ENCODE peak calls at places on chromosomes 5 and 9, in five cellular contexts. K is cardiac fibroblast, O is pancreas, J is psoas muscle, Z is lower leg skin. V is an unnamed sample.

GRCh38 chr9:29349050-29349449 is 1775.8 kb upstream of the C9orf72 start:
- DNase-seq in Z (no peak), K (peak), O (no peak), J (no peak), V (peak)

GRCh38 chr5:1494780-1495524 is 28.8 kb downstream of the LPCAT1 start:
- DNase-seq in K (no peak), J (peak), Z (peak), O (no peak), V (no peak)

GRCh38 chr5:60333103-60333502 is 366.9 kb downstream of the DEPDC1B start:
- DNase-seq in O (no peak), Z (no peak), J (no peak), K (no peak), V (no peak)

GRCh38 chr9:107342762-107343161 is 59.7 kb downstream of the RAD23B start:
- DNase-seq in J (no peak), Z (no peak), O (no peak), K (no peak), V (no peak)

GRCh38 chr5:57216714-57217113 is 42.9 kb downstream of the GPBP1 start:
- DNase-seq in Z (no peak), O (no peak), J (no peak), K (peak), V (peak)

GRCh38 chr9:136685792-136686533 is 1.3 kb downstream of the AGPAT2 start:
- DNase-seq in Z (no peak), O (peak), K (no peak), J (peak), V (no peak)

GRCh38 chr5:157463621-157464407 is 3.8 kb downstream of the NIPAL4 start:
- DNase-seq in J (no peak), K (peak), O (no peak), Z (peak), V (peak)

GRCh38 chr5:79692586-79692985 is 3.0 kb downstream of the CMYA5 start:
- DNase-seq in Z (no peak), K (no peak), J (no peak), O (no peak), V (no peak)

GRCh38 chr9:113649054-113649453 is 185.5 kb downstream of the RGS3 start:
- DNase-seq in J (peak), Z (no peak), O (peak), K (peak), V (no peak)

GRCh38 chr5:15807861-15808260 is 307.9 kb downstream of the FBXL7 start:
- DNase-seq in O (no peak), K (peak), Z (peak), J (no peak), V (peak)

GRCh38 chr9:124108216-124108615 is 96.6 kb downstream of the LHX2 start:
- DNase-seq in K (no peak), J (no peak), O (no peak), Z (no peak), V (no peak)

GRCh38 chr5:139394123-139394653 is 716 bp downstream of the PROB1 start:
- DNase-seq in K (peak), Z (no peak), J (peak), O (peak), V (no peak)

GRCh38 chr9:132726561-132727150 is 56.4 kb downstream of the GTF3C4 start:
- DNase-seq in J (no peak), K (no peak), Z (no peak), O (no peak), V (no peak)

GRCh38 chr5:9698125-9698848 is 68.1 kb upstream of the TAS2R1 start:
- DNase-seq in J (no peak), K (no peak), O (no peak), Z (no peak), V (no peak)

GRCh38 chr9:110257097-110257955 is 1.0 kb upstream of the TXN start:
- DNase-seq in K (no peak), Z (no peak), J (no peak), O (peak), V (peak)

GRCh38 chr5:73311291-73312110 is 137.1 kb downstream of the FOXD1 start:
- DNase-seq in Z (peak), O (no peak), J (peak), K (peak), V (peak)

GRCh38 chr5:174453690-174454089 is 270.7 kb upstream of the MSX2 start:
- DNase-seq in K (no peak), Z (no peak), O (no peak), J (no peak), V (no peak)

GRCh38 chr9:14433841-14434511 is 120.0 kb upstream of the NFIB start:
- DNase-seq in O (no peak), Z (no peak), K (peak), J (no peak), V (peak)

GRCh38 chr5:53027913-53028312 is 38.8 kb downstream of the ITGA2 start:
- DNase-seq in K (peak), Z (no peak), J (peak), O (no peak), V (peak)

GRCh38 chr5:87899109-87900100 is 369.2 kb downstream of the TMEM161B start:
- DNase-seq in J (peak), O (no peak), K (peak), Z (peak), V (peak)

GRCh38 chr5:179166886-179167841 is 107.0 kb downstream of the ZNF354C start:
- DNase-seq in Z (no peak), O (peak), J (peak), K (peak), V (no peak)

GRCh38 chr9:107627771-107628170 is 138.2 kb upstream of the KLF4 start:
- DNase-seq in O (no peak), Z (no peak), J (no peak), K (no peak), V (no peak)

GRCh38 chr5:181185560-181185959 is 19.4 kb downstream of the TRIM7 start:
- DNase-seq in K (no peak), O (no peak), J (peak), Z (no peak), V (no peak)

GRCh38 chr5:124628721-124629596 is 117.5 kb downstream of the ZNF608 start:
- DNase-seq in K (peak), O (peak), Z (peak), J (peak), V (peak)

GRCh38 chr5:24177821-24178220 is 467.0 kb downstream of the CDH10 start:
- DNase-seq in K (no peak), Z (no peak), J (peak), O (no peak), V (no peak)

GRCh38 chr5:170426786-170427185 is 37.6 kb upstream of the KCNMB1 start:
- DNase-seq in K (no peak), J (no peak), Z (no peak), O (no peak), V (no peak)

GRCh38 chr5:79800979-79801827 is 111.6 kb downstream of the CMYA5 start:
- DNase-seq in K (no peak), J (no peak), O (no peak), Z (no peak), V (no peak)

GRCh38 chr5:57735754-57736153 is 253.1 kb upstream of the ACTBL2 start:
- DNase-seq in Z (no peak), J (no peak), K (peak), O (no peak), V (peak)

GRCh38 chr5:154690488-154690887 is 64.7 kb upstream of the LARP1 start:
- DNase-seq in Z (no peak), O (no peak), K (no peak), J (no peak), V (no peak)

GRCh38 chr9:83523684-83524083 is 14.5 kb downstream of the FRMD3 start:
- DNase-seq in J (no peak), Z (no peak), O (no peak), K (no peak), V (no peak)

GRCh38 chr5:159704160-159704559 is 212.1 kb upstream of the ADRA1B start:
- DNase-seq in O (no peak), K (peak), J (no peak), Z (no peak), V (no peak)

GRCh38 chr9:101324245-101324804 is 60.5 kb downstream of the BAAT start:
- DNase-seq in O (no peak), Z (no peak), K (no peak), J (no peak), V (no peak)
- TF ChIP-seq CTCF in O (no peak), Z (no peak), K (no peak), J (no peak), V (no peak)

GRCh38 chr5:121870489-121870888 is 18.8 kb downstream of the FTMT start:
- DNase-seq in O (no peak), Z (no peak), J (no peak), K (peak), V (peak)
- TF ChIP-seq CTCF in O (no peak), Z (no peak), J (peak), K (no peak), V (peak)

GRCh38 chr9:4854191-4854590 is 61.4 kb downstream of the RCL1 start:
- DNase-seq in Z (no peak), J (no peak), O (no peak), K (no peak), V (no peak)

GRCh38 chr9:4844439-4844838 is 51.7 kb downstream of the RCL1 start:
- DNase-seq in Z (no peak), O (no peak), J (no peak), K (no peak), V (no peak)

GRCh38 chr9:4850611-4851010 is 57.9 kb downstream of the RCL1 start:
- DNase-seq in O (no peak), J (no peak), K (no peak), Z (peak), V (no peak)

GRCh38 chr9:4852419-4852818 is 59.7 kb downstream of the RCL1 start:
- DNase-seq in O (no peak), Z (no peak), J (no peak), K (no peak), V (no peak)

GRCh38 chr9:4849364-4849763 is 56.6 kb downstream of the RCL1 start:
- DNase-seq in O (no peak), J (no peak), Z (no peak), K (no peak), V (no peak)
- TF ChIP-seq CTCF in O (no peak), J (peak), Z (no peak), K (no peak), V (no peak)

DNA sequence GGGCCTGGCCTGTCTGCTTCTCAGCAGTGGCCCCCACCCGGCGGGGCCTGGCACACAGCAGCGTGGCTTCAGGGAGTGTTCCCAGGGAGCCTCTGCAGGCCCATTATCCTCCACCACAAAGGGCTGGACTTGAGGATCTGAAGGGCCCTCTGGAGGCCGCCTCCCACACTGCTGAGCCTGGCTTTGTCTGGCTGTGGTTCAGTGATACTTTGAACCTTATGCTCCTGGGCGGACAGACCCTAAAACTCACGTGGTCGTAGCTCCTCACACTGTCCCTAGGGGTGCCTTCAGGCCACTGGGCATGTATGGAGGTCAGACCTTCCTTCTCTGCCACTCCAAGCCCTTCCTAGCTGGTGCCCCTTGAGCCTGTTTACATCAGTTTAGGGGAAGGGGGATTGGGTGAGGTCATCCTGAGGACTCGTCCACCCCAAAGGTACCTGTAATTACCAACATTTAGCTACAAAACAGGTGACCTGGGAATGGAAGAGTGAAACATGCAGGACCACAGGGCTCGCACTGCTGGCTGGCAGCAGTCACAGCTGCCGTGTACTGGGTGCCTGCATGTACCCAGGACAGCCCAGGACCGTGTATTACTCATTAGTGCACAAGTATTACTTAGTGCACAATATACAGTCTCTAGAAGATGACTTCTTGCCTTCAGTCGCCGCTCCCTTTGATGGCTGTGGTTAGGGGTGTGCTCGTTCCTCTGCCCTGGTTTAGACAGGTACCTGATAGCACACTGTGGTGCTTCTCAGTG is 8.5 kb downstream of the GRHPR start:
- DNase-seq in J (no peak), O (peak), Z (no peak), K (peak), V (no peak)
- TF ChIP-seq CTCF in J (no peak), O (no peak), Z (no peak), K (no peak), V (no peak)

GRCh38 chr9:27037499-27037898 is 32.0 kb upstream of the LRRC19 start:
- DNase-seq in O (no peak), J (no peak), Z (no peak), K (no peak), V (no peak)

GRCh38 chr9:27033815-27034403 is 28.4 kb upstream of the LRRC19 start:
- DNase-seq in K (peak), J (no peak), Z (peak), O (no peak), V (peak)
- TF ChIP-seq CTCF in K (peak), J (peak), Z (no peak), O (peak), V (peak)

GRCh38 chr9:93680445-93681315 is 104.3 kb downstream of the PHF2 start:
- DNase-seq in J (peak), K (no peak), O (peak), Z (peak), V (no peak)
- TF ChIP-seq CTCF in J (no peak), K (no peak), O (no peak), Z (no peak), V (no peak)

GRCh38 chr5:137282216-137282615 is 216.9 kb downstream of the SPOCK1 start:
- DNase-seq in O (no peak), J (no peak), Z (no peak), K (peak), V (peak)

GRCh38 chr5:137278476-137278875 is 220.7 kb downstream of the SPOCK1 start:
- DNase-seq in Z (no peak), O (no peak), K (no peak), J (no peak), V (peak)

GRCh38 chr5:137279631-137280236 is 219.4 kb downstream of the SPOCK1 start:
- DNase-seq in Z (no peak), K (no peak), J (no peak), O (no peak), V (no peak)

GRCh38 chr5:137281201-137281600 is 217.9 kb downstream of the SPOCK1 start:
- DNase-seq in Z (no peak), O (no peak), K (no peak), J (no peak), V (no peak)

GRCh38 chr5:137280656-137281055 is 218.5 kb downstream of the SPOCK1 start:
- DNase-seq in O (no peak), J (no peak), K (no peak), Z (no peak), V (no peak)
- TF ChIP-seq CTCF in O (no peak), J (no peak), K (no peak), Z (no peak), V (no peak)

DNA sequence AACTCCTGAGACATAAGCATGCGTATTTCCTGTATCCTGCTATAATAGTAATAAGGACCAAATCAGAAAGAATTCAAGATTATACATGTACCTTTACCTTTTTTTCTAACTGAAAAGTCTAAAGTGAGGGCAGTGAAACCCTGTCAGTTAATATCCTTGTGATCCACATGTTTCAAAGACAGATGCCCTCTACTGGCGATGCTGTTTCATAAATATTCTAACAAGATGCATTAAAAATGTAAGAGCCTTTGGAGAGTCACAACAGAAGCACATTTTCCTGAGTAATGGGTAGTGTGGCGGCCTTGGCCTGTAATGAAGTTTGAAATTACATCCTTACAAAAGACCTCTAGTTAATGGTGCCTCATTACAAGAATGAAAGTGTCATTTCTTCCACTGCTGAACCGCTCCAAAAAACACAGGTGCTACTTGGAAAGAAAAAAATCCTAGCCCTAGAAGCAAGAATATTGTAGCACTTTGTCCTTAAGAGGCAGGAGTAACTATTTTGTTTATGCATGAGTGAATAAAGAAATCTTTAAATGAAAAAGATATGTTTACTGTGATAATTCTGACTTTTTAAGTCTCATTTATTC is 232.6 kb downstream of the EPB41L4A start:
- DNase-seq in J (no peak), K (peak), Z (no peak), O (no peak), V (peak)
- TF ChIP-seq CTCF in J (peak), K (peak), Z (no peak), O (peak), V (peak)

GRCh38 chr9:73037613-73038012 is 84.8 kb upstream of the ALDH1A1 start:
- DNase-seq in O (no peak), Z (no peak), K (no peak), J (no peak), V (peak)

GRCh38 chr9:73031350-73031749 is 78.5 kb upstream of the ALDH1A1 start:
- DNase-seq in O (no peak), J (no peak), K (no peak), Z (no peak), V (no peak)

GRCh38 chr9:73038613-73039012 is 85.8 kb upstream of the ALDH1A1 start:
- DNase-seq in Z (no peak), O (no peak), J (peak), K (peak), V (peak)

GRCh38 chr9:73038089-73038509 is 85.2 kb upstream of the ALDH1A1 start:
- DNase-seq in K (no peak), J (no peak), O (no peak), Z (no peak), V (peak)

DNA sequence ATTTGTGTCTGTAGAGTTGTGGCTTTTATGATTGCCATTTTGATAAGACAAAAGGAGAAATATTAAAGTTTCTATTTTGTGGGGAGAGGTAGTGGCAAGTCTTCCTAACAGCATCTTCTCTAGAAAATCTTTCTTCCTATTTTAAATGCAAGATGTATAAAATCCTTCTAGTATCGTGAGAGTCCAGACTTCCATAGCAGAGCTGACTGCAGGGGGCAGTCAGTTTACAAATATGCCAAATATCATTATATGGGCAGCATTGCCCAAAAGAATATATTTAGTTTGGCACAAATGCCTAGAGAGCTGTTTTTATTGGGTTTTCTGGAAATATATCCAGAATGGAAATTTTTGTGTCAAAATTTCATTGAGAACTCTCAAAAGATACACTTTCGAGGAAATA is 82.1 kb upstream of the ALDH1A1 start:
- DNase-seq in K (no peak), J (no peak), O (no peak), Z (no peak), V (no peak)
- TF ChIP-seq CTCF in K (no peak), J (no peak), O (no peak), Z (no peak), V (no peak)

GRCh38 chr5:81195334-81195929 is 37.7 kb upstream of the CKMT2 start:
- DNase-seq in Z (no peak), K (no peak), O (no peak), J (no peak), V (no peak)
- TF ChIP-seq CTCF in Z (no peak), K (no peak), O (no peak), J (no peak), V (no peak)

V was measured in MCF 10A.